ENCODE peak calls at places on chromosome 18, in four cellular contexts. One of them, this sample, is unnamed.

GRCh38 chr18:56563568-56563967 is 74.8 kb downstream of the TXNL1 start:
- DNase-seq in SK-N-SH: no peak
- DNase-seq in GM23338: peak; percentile 94
- DNase-seq in OCI-LY7: peak; percentile 1
- DNase-seq in this sample: peak; percentile 86

GRCh38 chr18:75472391-75472790 is 44.9 kb upstream of the SMIM21 start:
- DNase-seq in GM23338: no peak
- DNase-seq in SK-N-SH: no peak
- DNase-seq in OCI-LY7: no peak
- DNase-seq in this sample: no peak

GRCh38 chr18:79971986-79972385 is 7.5 kb downstream of the HSBP1L1 start:
- DNase-seq in SK-N-SH: no peak
- DNase-seq in OCI-LY7: no peak
- DNase-seq in GM23338: no peak
- DNase-seq in this sample: no peak

GRCh38 chr18:62101236-62101635 is 85.6 kb downstream of the PIGN start:
- DNase-seq in SK-N-SH: no peak
- DNase-seq in OCI-LY7: no peak
- DNase-seq in GM23338: no peak
- DNase-seq in this sample: no peak

GRCh38 chr18:57466745-57467144 is 31.6 kb downstream of the ONECUT2 start:
- DNase-seq in OCI-LY7: peak; percentile 5
- DNase-seq in GM23338: peak; percentile 24
- DNase-seq in SK-N-SH: no peak
- DNase-seq in this sample: no peak

GRCh38 chr18:31487251-31488015 is 10.5 kb upstream of the DSG2 start:
- DNase-seq in GM23338: no peak
- DNase-seq in OCI-LY7: no peak
- DNase-seq in SK-N-SH: no peak
- DNase-seq in this sample: no peak

GRCh38 chr18:45806226-45806625 is 19.2 kb upstream of the SIGLEC15 start:
- DNase-seq in GM23338: no peak
- DNase-seq in SK-N-SH: no peak
- DNase-seq in OCI-LY7: no peak
- DNase-seq in this sample: no peak

GRCh38 chr18:76691800-76692199 is 130.6 kb upstream of the ZNF236 start:
- DNase-seq in OCI-LY7: no peak
- DNase-seq in GM23338: no peak
- DNase-seq in SK-N-SH: no peak
- DNase-seq in this sample: no peak

GRCh38 chr18:48295586-48296311 is 113.4 kb downstream of the ZBTB7C start:
- DNase-seq in OCI-LY7: no peak
- DNase-seq in SK-N-SH: peak; percentile 47
- DNase-seq in GM23338: peak; percentile 76
- DNase-seq in this sample: no peak

GRCh38 chr18:54151376-54151775 is 73.1 kb downstream of the MBD2 start:
- DNase-seq in OCI-LY7: no peak
- DNase-seq in SK-N-SH: no peak
- DNase-seq in GM23338: no peak
- DNase-seq in this sample: no peak

GRCh38 chr18:54148151-54148550 is 76.3 kb downstream of the MBD2 start:
- DNase-seq in GM23338: no peak
- DNase-seq in SK-N-SH: no peak
- DNase-seq in OCI-LY7: no peak
- DNase-seq in this sample: no peak

GRCh38 chr18:54149078-54149697 is 75.3 kb downstream of the MBD2 start:
- DNase-seq in OCI-LY7: no peak
- DNase-seq in SK-N-SH: no peak
- DNase-seq in GM23338: peak; percentile 14
- DNase-seq in this sample: no peak

GRCh38 chr18:54148678-54149077 is 75.8 kb downstream of the MBD2 start:
- DNase-seq in SK-N-SH: no peak
- DNase-seq in OCI-LY7: no peak
- DNase-seq in GM23338: no peak
- DNase-seq in this sample: no peak

GRCh38 chr18:54150226-54150625 is 74.2 kb downstream of the MBD2 start:
- DNase-seq in GM23338: peak; percentile 35
- DNase-seq in SK-N-SH: no peak
- DNase-seq in OCI-LY7: no peak
- DNase-seq in this sample: no peak
- H3K9me2 ChIP-seq in GM23338: peaks cover 3% of the 10 kb centered on the region
- H3K9me2 ChIP-seq in SK-N-SH: no peaks in the 10 kb centered on the region
- H3K9me2 ChIP-seq in OCI-LY7: no peaks in the 10 kb centered on the region
- H3K9me2 ChIP-seq in this sample: no peaks in the 10 kb centered on the region

DNA sequence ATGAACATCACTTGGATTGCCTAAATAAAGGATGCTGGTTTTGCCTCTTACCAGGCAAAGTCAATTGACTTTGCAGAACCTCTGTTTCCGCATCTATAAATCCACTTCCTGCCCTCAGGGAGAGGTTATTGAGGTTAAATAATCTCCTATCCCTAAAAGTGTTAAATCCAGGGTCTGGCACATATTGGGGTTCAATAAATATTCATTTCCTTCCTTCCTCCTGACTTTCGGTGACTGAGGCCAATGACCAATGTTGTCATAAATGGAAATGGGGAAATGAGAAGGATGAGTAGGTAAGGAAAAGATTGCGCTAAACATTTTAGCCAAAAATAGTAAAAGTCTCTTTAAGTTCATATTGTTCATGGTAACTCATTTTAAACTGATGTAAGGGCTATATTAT is 16.0 kb downstream of the BCL2 start:
- DNase-seq in SK-N-SH: no peak
- DNase-seq in OCI-LY7: no peak
- DNase-seq in GM23338: no peak
- DNase-seq in this sample: no peak
- H3K4me2 ChIP-seq in SK-N-SH: no peak overlapping the region
- H3K4me2 ChIP-seq in OCI-LY7: no peak overlapping the region
- H3K4me2 ChIP-seq in GM23338: no peak overlapping the region
- H3K4me2 ChIP-seq in this sample: no peak overlapping the region

DNA sequence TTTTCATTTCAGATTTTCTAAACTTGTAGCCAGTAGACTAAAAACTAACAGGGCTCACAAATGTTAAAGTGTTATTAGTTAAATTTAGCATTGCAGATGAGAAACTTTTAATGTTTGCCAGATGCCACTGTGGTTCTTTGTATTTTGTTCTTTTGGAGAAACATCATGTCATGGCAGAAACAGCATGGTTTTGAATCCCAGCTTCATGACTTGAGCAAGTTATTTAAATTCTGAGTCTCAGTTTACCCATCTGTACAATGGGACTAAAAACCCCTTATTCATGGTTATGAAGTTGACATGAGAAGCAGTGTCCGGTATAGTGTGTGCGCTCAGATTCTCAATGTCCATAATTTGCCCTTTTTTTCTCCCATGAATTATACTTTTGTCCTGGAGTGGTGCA is 56.5 kb downstream of the MAPRE2 start:
- DNase-seq in GM23338: no peak
- DNase-seq in OCI-LY7: no peak
- DNase-seq in SK-N-SH: no peak
- DNase-seq in this sample: no peak
- H3K9me2 ChIP-seq in GM23338: no peaks in the 10 kb centered on the region
- H3K9me2 ChIP-seq in OCI-LY7: no peaks in the 10 kb centered on the region
- H3K9me2 ChIP-seq in SK-N-SH: no peaks in the 10 kb centered on the region
- H3K9me2 ChIP-seq in this sample: no peaks in the 10 kb centered on the region

DNA sequence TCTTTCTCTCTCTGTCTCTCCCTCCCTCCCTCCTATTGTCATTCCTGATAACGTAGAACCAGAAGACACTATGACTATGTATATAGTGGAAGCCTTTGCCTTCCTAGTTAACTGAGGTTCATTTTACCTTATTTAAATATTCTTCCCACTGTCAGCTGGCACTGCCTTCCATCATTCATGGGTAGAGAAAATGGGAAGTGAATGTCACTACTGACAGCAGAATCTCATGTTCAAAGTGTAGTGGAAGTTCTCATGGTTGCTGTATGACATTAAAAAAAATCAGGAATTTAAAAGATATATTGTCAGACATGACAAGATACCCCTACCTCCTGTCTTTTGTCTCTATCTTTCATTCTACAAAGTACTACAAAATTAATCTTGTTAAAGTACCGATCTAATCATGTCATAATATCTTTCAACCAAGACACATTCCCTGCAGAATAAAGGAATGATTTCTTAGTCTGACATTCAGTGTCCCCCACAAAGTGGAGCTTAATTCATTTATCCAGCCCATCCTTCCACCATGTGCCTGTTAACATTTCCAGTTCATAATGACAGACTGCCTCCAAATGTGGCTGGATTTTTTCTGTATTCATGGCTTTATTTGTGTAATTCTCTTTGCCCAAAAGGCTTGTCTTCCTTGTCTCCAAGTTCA is 250.1 kb upstream of the CDH20 start:
- DNase-seq in SK-N-SH: no peak
- DNase-seq in OCI-LY7: no peak
- DNase-seq in GM23338: no peak
- DNase-seq in this sample: no peak
- H3K4me2 ChIP-seq in SK-N-SH: no peak overlapping the region
- H3K4me2 ChIP-seq in OCI-LY7: no peak overlapping the region
- H3K4me2 ChIP-seq in GM23338: no peak overlapping the region
- H3K4me2 ChIP-seq in this sample: no peak overlapping the region

GRCh38 chr18:24057804-24058203 is 43.2 kb downstream of the TTC39C start:
- DNase-seq in OCI-LY7: no peak
- DNase-seq in GM23338: no peak
- DNase-seq in SK-N-SH: no peak
- DNase-seq in this sample: no peak
- H3K9me2 ChIP-seq in OCI-LY7: no peaks in the 10 kb centered on the region
- H3K9me2 ChIP-seq in GM23338: no peaks in the 10 kb centered on the region
- H3K9me2 ChIP-seq in SK-N-SH: no peaks in the 10 kb centered on the region
- H3K9me2 ChIP-seq in this sample: no peaks in the 10 kb centered on the region